ENCODE peak calls at places on chromosomes 3 and 15, in four cellular contexts. One of them, this sample, is unnamed.
A peak's percentile ranks its signal among the peaks of the same experiment; 100 is the strongest.

GRCh38 chr3:173660645-173661299 is 263.2 kb downstream of the NLGN1 start:
- DNase-seq in adrenal gland: no peak
- DNase-seq in HCT116: no peak
- DNase-seq in cardiac muscle cell: no peak
- DNase-seq in this sample: no peak

GRCh38 chr15:26615188-26615926 is 157.5 kb downstream of the GABRB3 start:
- DNase-seq in adrenal gland: no peak
- DNase-seq in HCT116: no peak
- DNase-seq in cardiac muscle cell: no peak
- DNase-seq in this sample: no peak

GRCh38 chr3:168608926-168609325 is 513.2 kb upstream of the GOLIM4 start:
- DNase-seq in adrenal gland: no peak
- DNase-seq in HCT116: no peak
- DNase-seq in cardiac muscle cell: peak; percentile 56
- DNase-seq in this sample: no peak

GRCh38 chr3:58099850-58100249 is 91.6 kb downstream of the FLNB start:
- DNase-seq in adrenal gland: no peak
- DNase-seq in HCT116: no peak
- DNase-seq in cardiac muscle cell: no peak
- DNase-seq in this sample: no peak

GRCh38 chr3:149480326-149481017 is 6.0 kb downstream of the TM4SF4 start:
- DNase-seq in adrenal gland: peak; percentile 78
- DNase-seq in HCT116: peak; percentile 76
- DNase-seq in cardiac muscle cell: peak; percentile 75
- DNase-seq in this sample: peak; percentile 7

GRCh38 chr3:150520408-150520807 is 25.9 kb downstream of the SERP1 start:
- DNase-seq in adrenal gland: no peak
- DNase-seq in HCT116: no peak
- DNase-seq in cardiac muscle cell: no peak
- DNase-seq in this sample: no peak

GRCh38 chr3:71317749-71318458 is 265.6 kb downstream of the FOXP1 start:
- DNase-seq in adrenal gland: no peak
- DNase-seq in HCT116: no peak
- DNase-seq in cardiac muscle cell: no peak
- DNase-seq in this sample: no peak

GRCh38 chr3:117059054-117059989 is 349.7 kb downstream of the TUSC7 start:
- DNase-seq in adrenal gland: no peak
- DNase-seq in HCT116: peak; percentile 6
- DNase-seq in cardiac muscle cell: peak; percentile 52
- DNase-seq in this sample: no peak

GRCh38 chr15:99014803-99015676 is 7.4 kb upstream of the PGPEP1L start:
- DNase-seq in adrenal gland: peak; percentile 70
- DNase-seq in HCT116: peak; percentile 36
- DNase-seq in cardiac muscle cell: peak; percentile 90
- DNase-seq in this sample: peak; percentile 50

GRCh38 chr3:190381356-190381940 is 6.5 kb upstream of the CLDN16 start:
- DNase-seq in adrenal gland: no peak
- DNase-seq in HCT116: no peak
- DNase-seq in cardiac muscle cell: no peak
- DNase-seq in this sample: no peak

GRCh38 chr3:77066829-77067228 is 26.9 kb downstream of the ROBO2 start:
- DNase-seq in adrenal gland: no peak
- DNase-seq in HCT116: no peak
- DNase-seq in cardiac muscle cell: no peak
- DNase-seq in this sample: no peak

GRCh38 chr3:37536033-37536432 is 325.6 kb upstream of the CTDSPL start:
- DNase-seq in adrenal gland: no peak
- DNase-seq in HCT116: no peak
- DNase-seq in cardiac muscle cell: no peak
- DNase-seq in this sample: no peak

GRCh38 chr15:50183112-50183794 is 1.3 kb downstream of the SLC27A2 start:
- DNase-seq in adrenal gland: no peak
- DNase-seq in HCT116: no peak
- DNase-seq in cardiac muscle cell: peak; percentile 8
- DNase-seq in this sample: no peak

GRCh38 chr15:42089942-42090341 is 4.4 kb downstream of the PLA2G4D start:
- DNase-seq in adrenal gland: no peak
- DNase-seq in HCT116: no peak
- DNase-seq in cardiac muscle cell: no peak
- DNase-seq in this sample: no peak

GRCh38 chr3:157477441-157477840 is 25.8 kb downstream of the VEPH1 start:
- DNase-seq in adrenal gland: no peak
- DNase-seq in HCT116: no peak
- DNase-seq in cardiac muscle cell: no peak
- DNase-seq in this sample: no peak

GRCh38 chr15:78988361-78988911 is 43.6 kb upstream of the CTSH start:
- DNase-seq in adrenal gland: peak; percentile 49
- DNase-seq in HCT116: peak; percentile 54
- DNase-seq in cardiac muscle cell: no peak
- DNase-seq in this sample: no peak

GRCh38 chr3:32276279-32276841 is 37.9 kb downstream of the CMTM8 start:
- DNase-seq in adrenal gland: no peak
- DNase-seq in HCT116: no peak
- DNase-seq in cardiac muscle cell: no peak
- DNase-seq in this sample: no peak

GRCh38 chr3:106765342-106765741 is 611.9 kb upstream of the CCDC54 start:
- DNase-seq in adrenal gland: no peak
- DNase-seq in HCT116: peak; percentile 81
- DNase-seq in cardiac muscle cell: no peak
- DNase-seq in this sample: no peak

GRCh38 chr3:71600646-71601288 is 17.2 kb upstream of the FOXP1 start:
- DNase-seq in adrenal gland: no peak
- DNase-seq in HCT116: no peak
- DNase-seq in cardiac muscle cell: no peak
- DNase-seq in this sample: no peak

GRCh38 chr15:41281236-41281635 is 50.2 kb downstream of the CHP1 start:
- DNase-seq in adrenal gland: no peak
- DNase-seq in HCT116: no peak
- DNase-seq in cardiac muscle cell: no peak
- DNase-seq in this sample: no peak

GRCh38 chr3:119322523-119323400 is 28.6 kb downstream of the ARHGAP31 start:
- DNase-seq in adrenal gland: peak; percentile 81
- DNase-seq in HCT116: peak; percentile 48
- DNase-seq in cardiac muscle cell: peak; percentile 92
- DNase-seq in this sample: peak; percentile 67

GRCh38 chr3:31947671-31948091 is 33.4 kb downstream of the OSBPL10 start:
- DNase-seq in adrenal gland: no peak
- DNase-seq in HCT116: no peak
- DNase-seq in cardiac muscle cell: no peak
- DNase-seq in this sample: no peak

GRCh38 chr15:80856400-80856799 is 77.2 kb downstream of the CEMIP start:
- DNase-seq in adrenal gland: no peak
- DNase-seq in HCT116: no peak
- DNase-seq in cardiac muscle cell: no peak
- DNase-seq in this sample: no peak

GRCh38 chr3:176579741-176580185 is 617.5 kb downstream of the TBL1XR1 start:
- DNase-seq in adrenal gland: no peak
- DNase-seq in HCT116: no peak
- DNase-seq in cardiac muscle cell: no peak
- DNase-seq in this sample: no peak

GRCh38 chr3:53845103-53845880 is 927 bp downstream of the CHDH start:
- DNase-seq in adrenal gland: peak; percentile 49
- DNase-seq in HCT116: peak; percentile 49
- DNase-seq in cardiac muscle cell: peak; percentile 89
- DNase-seq in this sample: no peak
- TF ChIP-seq CTCF in adrenal gland: peak; percentile 31
- TF ChIP-seq CTCF in HCT116: no peak
- TF ChIP-seq CTCF in cardiac muscle cell: peak; percentile 39
- TF ChIP-seq CTCF in this sample: no peak

GRCh38 chr3:122974764-122975162 is 52.8 kb downstream of the SEMA5B start:
- DNase-seq in adrenal gland: no peak
- DNase-seq in HCT116: no peak
- DNase-seq in cardiac muscle cell: no peak
- DNase-seq in this sample: no peak

GRCh38 chr3:122966045-122966444 is 61.5 kb downstream of the SEMA5B start:
- DNase-seq in adrenal gland: no peak
- DNase-seq in HCT116: no peak
- DNase-seq in cardiac muscle cell: no peak
- DNase-seq in this sample: no peak

GRCh38 chr3:122973893-122974615 is 53.5 kb downstream of the SEMA5B start:
- DNase-seq in adrenal gland: no peak
- DNase-seq in HCT116: no peak
- DNase-seq in cardiac muscle cell: no peak
- DNase-seq in this sample: no peak

GRCh38 chr3:122967376-122968164 is 60.0 kb downstream of the SEMA5B start:
- DNase-seq in adrenal gland: no peak
- DNase-seq in HCT116: no peak
- DNase-seq in cardiac muscle cell: no peak
- DNase-seq in this sample: no peak

GRCh38 chr3:122969585-122970453 is 57.7 kb downstream of the SEMA5B start:
- DNase-seq in adrenal gland: no peak
- DNase-seq in HCT116: no peak
- DNase-seq in cardiac muscle cell: no peak
- DNase-seq in this sample: no peak
- H3K27ac ChIP-seq in adrenal gland: no peak overlapping the region
- H3K27ac ChIP-seq in HCT116: no peak overlapping the region
- H3K27ac ChIP-seq in cardiac muscle cell: no peak overlapping the region
- H3K27ac ChIP-seq in this sample: no peak overlapping the region

GRCh38 chr15:95944856-95945255 is 385.6 kb upstream of the NR2F2 start:
- DNase-seq in adrenal gland: no peak
- DNase-seq in HCT116: no peak
- DNase-seq in cardiac muscle cell: no peak
- DNase-seq in this sample: no peak

GRCh38 chr15:95944193-95944592 is 386.3 kb upstream of the NR2F2 start:
- DNase-seq in adrenal gland: no peak
- DNase-seq in HCT116: no peak
- DNase-seq in cardiac muscle cell: no peak
- DNase-seq in this sample: no peak

GRCh38 chr15:95946946-95947345 is 383.6 kb upstream of the NR2F2 start:
- DNase-seq in adrenal gland: no peak
- DNase-seq in HCT116: no peak
- DNase-seq in cardiac muscle cell: peak; percentile 54
- DNase-seq in this sample: no peak

GRCh38 chr15:95946241-95946640 is 384.3 kb upstream of the NR2F2 start:
- DNase-seq in adrenal gland: no peak
- DNase-seq in HCT116: no peak
- DNase-seq in cardiac muscle cell: no peak
- DNase-seq in this sample: no peak

DNA sequence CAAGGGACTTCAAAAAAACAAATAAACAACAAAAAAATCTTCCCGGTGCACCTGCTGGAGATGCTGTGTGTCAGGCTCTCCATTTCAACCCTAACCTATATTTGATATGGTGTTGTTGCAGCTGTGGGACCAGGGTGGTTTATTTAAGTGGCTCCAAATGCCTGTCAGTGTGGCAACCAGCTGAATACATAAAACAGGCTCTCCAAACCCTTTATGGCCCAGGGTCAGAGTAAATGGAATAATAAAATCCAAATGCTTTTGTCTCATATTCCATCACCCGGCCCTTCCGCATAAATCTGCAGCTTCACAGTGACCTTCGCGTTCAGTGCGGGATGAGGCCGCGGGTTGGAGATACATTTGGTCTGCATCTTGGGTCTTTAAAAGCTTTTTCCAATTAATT is 382.1 kb upstream of the NR2F2 start:
- DNase-seq in adrenal gland: no peak
- DNase-seq in HCT116: no peak
- DNase-seq in cardiac muscle cell: peak; percentile 41
- DNase-seq in this sample: no peak
- TF ChIP-seq CTCF in adrenal gland: no peak
- TF ChIP-seq CTCF in HCT116: no peak
- TF ChIP-seq CTCF in cardiac muscle cell: no peak
- TF ChIP-seq CTCF in this sample: no peak

DNA sequence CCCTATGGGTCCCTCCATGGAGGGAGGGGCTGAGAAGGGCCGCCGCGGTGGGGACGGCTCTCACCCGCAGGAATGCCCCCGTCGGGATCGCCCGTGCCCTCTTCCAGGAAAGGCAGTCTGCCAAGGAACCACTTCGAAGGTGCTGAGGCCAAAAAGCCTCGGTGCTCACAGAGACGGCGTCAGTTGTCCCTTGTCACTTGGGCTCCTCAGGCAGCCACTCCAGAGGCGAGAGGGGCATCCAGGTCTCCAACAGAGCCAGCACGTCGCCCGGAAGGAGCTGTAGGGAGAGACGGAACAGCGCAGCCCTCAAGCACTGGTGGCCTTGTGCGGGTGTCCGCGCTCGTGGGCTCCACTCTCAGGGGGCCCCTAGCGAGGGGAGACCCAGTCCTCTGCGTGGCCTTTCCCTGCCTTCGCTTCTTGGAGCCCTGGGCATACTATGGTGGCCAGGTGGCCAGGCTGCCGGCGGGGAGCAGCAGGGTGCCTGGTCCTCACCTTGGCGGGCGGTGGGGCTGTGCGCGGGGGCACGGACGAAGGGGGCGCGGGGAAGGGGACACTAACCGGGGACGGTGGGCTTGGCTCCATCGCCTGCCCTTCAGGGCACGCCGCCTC is 994 bp downstream of the MESP1 start:
- DNase-seq in adrenal gland: no peak
- DNase-seq in HCT116: no peak
- DNase-seq in cardiac muscle cell: peak; percentile 43
- DNase-seq in this sample: no peak
- H3K27ac ChIP-seq in adrenal gland: no peak overlapping the region
- H3K27ac ChIP-seq in HCT116: peak overlapping the region; percentile 74
- H3K27ac ChIP-seq in cardiac muscle cell: no peak overlapping the region
- H3K27ac ChIP-seq in this sample: no peak overlapping the region

DNA sequence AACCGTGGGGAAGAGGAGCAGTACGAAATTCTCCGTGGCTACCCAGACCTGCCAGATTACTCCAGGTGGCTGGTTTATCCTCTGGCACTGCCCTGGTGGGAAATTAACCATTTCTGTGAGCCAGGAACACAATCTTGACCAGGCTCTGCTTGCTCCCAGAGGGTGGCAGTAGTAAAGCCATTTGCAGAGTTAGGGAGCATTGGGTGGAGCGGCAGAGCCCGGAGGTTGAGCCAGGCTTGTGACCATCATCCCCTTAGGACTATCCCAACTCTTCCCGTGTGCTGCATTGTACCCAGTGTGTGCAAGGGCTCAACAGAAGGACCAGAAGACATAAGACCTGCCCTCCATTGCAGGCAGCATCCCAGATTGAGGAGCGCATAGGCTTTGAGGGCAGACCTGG is 5.3 kb downstream of the KNG1 start:
- DNase-seq in adrenal gland: no peak
- DNase-seq in HCT116: peak; percentile 18
- DNase-seq in cardiac muscle cell: no peak
- DNase-seq in this sample: no peak
- TF ChIP-seq CTCF in adrenal gland: no peak
- TF ChIP-seq CTCF in HCT116: peak; percentile 40
- TF ChIP-seq CTCF in cardiac muscle cell: peak; percentile 28
- TF ChIP-seq CTCF in this sample: no peak

GRCh38 chr3:185766645-185767323 is 58.1 kb downstream of the IGF2BP2 start:
- DNase-seq in adrenal gland: no peak
- DNase-seq in HCT116: no peak
- DNase-seq in cardiac muscle cell: no peak
- DNase-seq in this sample: no peak
- H3K27ac ChIP-seq in adrenal gland: no peak overlapping the region
- H3K27ac ChIP-seq in HCT116: no peak overlapping the region
- H3K27ac ChIP-seq in cardiac muscle cell: peak overlapping the region; percentile 31
- H3K27ac ChIP-seq in this sample: no peak overlapping the region

GRCh38 chr3:27521872-27522265 is 37.7 kb upstream of the SLC4A7 start:
- DNase-seq in adrenal gland: no peak
- DNase-seq in HCT116: no peak
- DNase-seq in cardiac muscle cell: no peak
- DNase-seq in this sample: no peak
- TF ChIP-seq CTCF in adrenal gland: no peak
- TF ChIP-seq CTCF in HCT116: no peak
- TF ChIP-seq CTCF in cardiac muscle cell: no peak
- TF ChIP-seq CTCF in this sample: no peak

This sample was measured in CD8-positive, alpha-beta T cell.